ENCODE peak calls at places on chromosomes 6 and 20, in ten cellular contexts. One of them, this sample, is unnamed.
A peak's percentile ranks its signal among the peaks of the same experiment; 100 is the strongest.

GRCh38 chr20:53238121-53238660 is 266.0 kb downstream of the TSHZ2 start:
- DNase-seq in HCT116: no peak
- DNase-seq in psoas muscle: no peak
- DNase-seq in choroid plexus epithelial cell: no peak
- DNase-seq in NCI-H1694 treated with DMSO at 0.1 percent for 48 hours: no peak
- DNase-seq in fibroblast of the conjunctiva: no peak
- DNase-seq in T-helper 9 cell: no peak
- DNase-seq in activated CD8-positive, alpha-beta memory T cell treated with anti-CD3 and anti-CD28 coated beads, Interleukin-2, amount 10 ng/mL, durations not matched to agents 7 days and 5 days: no peak
- DNase-seq in progenitor cell of endocrine pancreas: no peak
- DNase-seq in T follicular helper cell: no peak
- DNase-seq in this sample: no peak

GRCh38 chr6:96058094-96058493 is 42.3 kb downstream of the FUT9 start:
- DNase-seq in HCT116: no peak
- DNase-seq in psoas muscle: no peak
- DNase-seq in choroid plexus epithelial cell: no peak
- DNase-seq in NCI-H1694 treated with DMSO at 0.1 percent for 48 hours: no peak
- DNase-seq in fibroblast of the conjunctiva: no peak
- DNase-seq in T-helper 9 cell: no peak
- DNase-seq in activated CD8-positive, alpha-beta memory T cell treated with anti-CD3 and anti-CD28 coated beads, Interleukin-2, amount 10 ng/mL, durations not matched to agents 7 days and 5 days: no peak
- DNase-seq in progenitor cell of endocrine pancreas: no peak
- DNase-seq in T follicular helper cell: no peak
- DNase-seq in this sample: no peak

GRCh38 chr6:79249136-79249535 is 14.7 kb upstream of the HMGN3 start:
- DNase-seq in HCT116: no peak
- DNase-seq in psoas muscle: no peak
- DNase-seq in choroid plexus epithelial cell: no peak
- DNase-seq in NCI-H1694 treated with DMSO at 0.1 percent for 48 hours: no peak
- DNase-seq in fibroblast of the conjunctiva: no peak
- DNase-seq in T-helper 9 cell: no peak
- DNase-seq in activated CD8-positive, alpha-beta memory T cell treated with anti-CD3 and anti-CD28 coated beads, Interleukin-2, amount 10 ng/mL, durations not matched to agents 7 days and 5 days: no peak
- DNase-seq in progenitor cell of endocrine pancreas: no peak
- DNase-seq in T follicular helper cell: no peak
- DNase-seq in this sample: no peak

GRCh38 chr6:25181923-25182322 is 97.3 kb upstream of the CARMIL1 start:
- DNase-seq in HCT116: no peak
- DNase-seq in psoas muscle: no peak
- DNase-seq in choroid plexus epithelial cell: no peak
- DNase-seq in NCI-H1694 treated with DMSO at 0.1 percent for 48 hours: no peak
- DNase-seq in fibroblast of the conjunctiva: no peak
- DNase-seq in T-helper 9 cell: no peak
- DNase-seq in activated CD8-positive, alpha-beta memory T cell treated with anti-CD3 and anti-CD28 coated beads, Interleukin-2, amount 10 ng/mL, durations not matched to agents 7 days and 5 days: no peak
- DNase-seq in progenitor cell of endocrine pancreas: no peak
- DNase-seq in T follicular helper cell: no peak
- DNase-seq in this sample: no peak

GRCh38 chr6:113854531-113855499 is 2.3 kb upstream of the MARCKS start:
- DNase-seq in HCT116: no peak
- DNase-seq in psoas muscle: peak; percentile 75
- DNase-seq in choroid plexus epithelial cell: peak; percentile 82
- DNase-seq in NCI-H1694 treated with DMSO at 0.1 percent for 48 hours: peak; percentile 69
- DNase-seq in fibroblast of the conjunctiva: peak; percentile 83
- DNase-seq in T-helper 9 cell: no peak
- DNase-seq in activated CD8-positive, alpha-beta memory T cell treated with anti-CD3 and anti-CD28 coated beads, Interleukin-2, amount 10 ng/mL, durations not matched to agents 7 days and 5 days: no peak
- DNase-seq in progenitor cell of endocrine pancreas: peak; percentile 67
- DNase-seq in T follicular helper cell: no peak
- DNase-seq in this sample: peak; percentile 81

GRCh38 chr6:50823130-50823920 is 4.7 kb downstream of the TFAP2B start:
- DNase-seq in HCT116: no peak
- DNase-seq in psoas muscle: no peak
- DNase-seq in choroid plexus epithelial cell: no peak
- DNase-seq in NCI-H1694 treated with DMSO at 0.1 percent for 48 hours: no peak
- DNase-seq in fibroblast of the conjunctiva: no peak
- DNase-seq in T-helper 9 cell: no peak
- DNase-seq in activated CD8-positive, alpha-beta memory T cell treated with anti-CD3 and anti-CD28 coated beads, Interleukin-2, amount 10 ng/mL, durations not matched to agents 7 days and 5 days: no peak
- DNase-seq in progenitor cell of endocrine pancreas: no peak
- DNase-seq in T follicular helper cell: no peak
- DNase-seq in this sample: no peak

GRCh38 chr20:1844723-1845523 is 50.3 kb upstream of the SIRPA start:
- DNase-seq in HCT116: no peak
- DNase-seq in psoas muscle: peak; percentile 42
- DNase-seq in choroid plexus epithelial cell: peak; percentile 80
- DNase-seq in NCI-H1694 treated with DMSO at 0.1 percent for 48 hours: no peak
- DNase-seq in fibroblast of the conjunctiva: peak; percentile 23
- DNase-seq in T-helper 9 cell: no peak
- DNase-seq in activated CD8-positive, alpha-beta memory T cell treated with anti-CD3 and anti-CD28 coated beads, Interleukin-2, amount 10 ng/mL, durations not matched to agents 7 days and 5 days: no peak
- DNase-seq in progenitor cell of endocrine pancreas: no peak
- DNase-seq in T follicular helper cell: no peak
- DNase-seq in this sample: no peak

GRCh38 chr6:35484921-35485392 is 11.9 kb downstream of the TEAD3 start:
- DNase-seq in HCT116: no peak
- DNase-seq in psoas muscle: no peak
- DNase-seq in choroid plexus epithelial cell: no peak
- DNase-seq in NCI-H1694 treated with DMSO at 0.1 percent for 48 hours: no peak
- DNase-seq in fibroblast of the conjunctiva: no peak
- DNase-seq in T-helper 9 cell: no peak
- DNase-seq in activated CD8-positive, alpha-beta memory T cell treated with anti-CD3 and anti-CD28 coated beads, Interleukin-2, amount 10 ng/mL, durations not matched to agents 7 days and 5 days: no peak
- DNase-seq in progenitor cell of endocrine pancreas: no peak
- DNase-seq in T follicular helper cell: no peak
- DNase-seq in this sample: no peak

GRCh38 chr20:46176744-46177378 is 58.7 kb downstream of the CD40 start:
- DNase-seq in HCT116: no peak
- DNase-seq in psoas muscle: no peak
- DNase-seq in choroid plexus epithelial cell: no peak
- DNase-seq in NCI-H1694 treated with DMSO at 0.1 percent for 48 hours: peak; percentile 90
- DNase-seq in fibroblast of the conjunctiva: no peak
- DNase-seq in T-helper 9 cell: no peak
- DNase-seq in activated CD8-positive, alpha-beta memory T cell treated with anti-CD3 and anti-CD28 coated beads, Interleukin-2, amount 10 ng/mL, durations not matched to agents 7 days and 5 days: no peak
- DNase-seq in progenitor cell of endocrine pancreas: no peak
- DNase-seq in T follicular helper cell: no peak
- DNase-seq in this sample: no peak

GRCh38 chr6:111461860-111462259 is 21.2 kb downstream of the REV3L start:
- DNase-seq in HCT116: no peak
- DNase-seq in psoas muscle: no peak
- DNase-seq in choroid plexus epithelial cell: peak; percentile 25
- DNase-seq in NCI-H1694 treated with DMSO at 0.1 percent for 48 hours: no peak
- DNase-seq in fibroblast of the conjunctiva: no peak
- DNase-seq in T-helper 9 cell: no peak
- DNase-seq in activated CD8-positive, alpha-beta memory T cell treated with anti-CD3 and anti-CD28 coated beads, Interleukin-2, amount 10 ng/mL, durations not matched to agents 7 days and 5 days: no peak
- DNase-seq in progenitor cell of endocrine pancreas: no peak
- DNase-seq in T follicular helper cell: no peak
- DNase-seq in this sample: no peak

GRCh38 chr6:6654599-6655575 is 66.4 kb downstream of the LY86 start:
- DNase-seq in HCT116: no peak
- DNase-seq in psoas muscle: no peak
- DNase-seq in choroid plexus epithelial cell: no peak
- DNase-seq in NCI-H1694 treated with DMSO at 0.1 percent for 48 hours: no peak
- DNase-seq in fibroblast of the conjunctiva: no peak
- DNase-seq in T-helper 9 cell: no peak
- DNase-seq in activated CD8-positive, alpha-beta memory T cell treated with anti-CD3 and anti-CD28 coated beads, Interleukin-2, amount 10 ng/mL, durations not matched to agents 7 days and 5 days: peak; percentile 85
- DNase-seq in progenitor cell of endocrine pancreas: no peak
- DNase-seq in T follicular helper cell: no peak
- DNase-seq in this sample: peak; percentile 15

GRCh38 chr20:10715035-10715434 is 41.2 kb upstream of the JAG1 start:
- DNase-seq in HCT116: no peak
- DNase-seq in psoas muscle: no peak
- DNase-seq in choroid plexus epithelial cell: peak; percentile 65
- DNase-seq in NCI-H1694 treated with DMSO at 0.1 percent for 48 hours: no peak
- DNase-seq in fibroblast of the conjunctiva: peak; percentile 21
- DNase-seq in T-helper 9 cell: no peak
- DNase-seq in activated CD8-positive, alpha-beta memory T cell treated with anti-CD3 and anti-CD28 coated beads, Interleukin-2, amount 10 ng/mL, durations not matched to agents 7 days and 5 days: no peak
- DNase-seq in progenitor cell of endocrine pancreas: no peak
- DNase-seq in T follicular helper cell: no peak
- DNase-seq in this sample: no peak

GRCh38 chr6:3696525-3696924 is 55.0 kb downstream of the PXDC1 start:
- DNase-seq in HCT116: no peak
- DNase-seq in psoas muscle: no peak
- DNase-seq in choroid plexus epithelial cell: peak; percentile 83
- DNase-seq in NCI-H1694 treated with DMSO at 0.1 percent for 48 hours: peak; percentile 10
- DNase-seq in fibroblast of the conjunctiva: no peak
- DNase-seq in T-helper 9 cell: no peak
- DNase-seq in activated CD8-positive, alpha-beta memory T cell treated with anti-CD3 and anti-CD28 coated beads, Interleukin-2, amount 10 ng/mL, durations not matched to agents 7 days and 5 days: no peak
- DNase-seq in progenitor cell of endocrine pancreas: no peak
- DNase-seq in T follicular helper cell: no peak
- DNase-seq in this sample: no peak

GRCh38 chr6:23611776-23612381 is 514.1 kb upstream of the NRSN1 start:
- DNase-seq in HCT116: no peak
- DNase-seq in psoas muscle: no peak
- DNase-seq in choroid plexus epithelial cell: no peak
- DNase-seq in NCI-H1694 treated with DMSO at 0.1 percent for 48 hours: no peak
- DNase-seq in fibroblast of the conjunctiva: no peak
- DNase-seq in T-helper 9 cell: no peak
- DNase-seq in activated CD8-positive, alpha-beta memory T cell treated with anti-CD3 and anti-CD28 coated beads, Interleukin-2, amount 10 ng/mL, durations not matched to agents 7 days and 5 days: no peak
- DNase-seq in progenitor cell of endocrine pancreas: no peak
- DNase-seq in T follicular helper cell: no peak
- DNase-seq in this sample: no peak

GRCh38 chr6:80357674-80358073 is 251.2 kb downstream of the BCKDHB start:
- DNase-seq in HCT116: no peak
- DNase-seq in psoas muscle: no peak
- DNase-seq in choroid plexus epithelial cell: no peak
- DNase-seq in NCI-H1694 treated with DMSO at 0.1 percent for 48 hours: no peak
- DNase-seq in fibroblast of the conjunctiva: no peak
- DNase-seq in T-helper 9 cell: no peak
- DNase-seq in activated CD8-positive, alpha-beta memory T cell treated with anti-CD3 and anti-CD28 coated beads, Interleukin-2, amount 10 ng/mL, durations not matched to agents 7 days and 5 days: no peak
- DNase-seq in progenitor cell of endocrine pancreas: no peak
- DNase-seq in T follicular helper cell: no peak
- DNase-seq in this sample: peak; percentile 32

GRCh38 chr6:130620338-130620781 is 206.8 kb upstream of the SMLR1 start:
- DNase-seq in HCT116: no peak
- DNase-seq in psoas muscle: no peak
- DNase-seq in choroid plexus epithelial cell: peak; percentile 44
- DNase-seq in NCI-H1694 treated with DMSO at 0.1 percent for 48 hours: no peak
- DNase-seq in fibroblast of the conjunctiva: no peak
- DNase-seq in T-helper 9 cell: no peak
- DNase-seq in activated CD8-positive, alpha-beta memory T cell treated with anti-CD3 and anti-CD28 coated beads, Interleukin-2, amount 10 ng/mL, durations not matched to agents 7 days and 5 days: no peak
- DNase-seq in progenitor cell of endocrine pancreas: no peak
- DNase-seq in T follicular helper cell: no peak
- DNase-seq in this sample: no peak

GRCh38 chr6:1226208-1227099 is 85.4 kb upstream of the FOXQ1 start:
- DNase-seq in HCT116: no peak
- DNase-seq in psoas muscle: no peak
- DNase-seq in choroid plexus epithelial cell: no peak
- DNase-seq in NCI-H1694 treated with DMSO at 0.1 percent for 48 hours: no peak
- DNase-seq in fibroblast of the conjunctiva: no peak
- DNase-seq in T-helper 9 cell: no peak
- DNase-seq in activated CD8-positive, alpha-beta memory T cell treated with anti-CD3 and anti-CD28 coated beads, Interleukin-2, amount 10 ng/mL, durations not matched to agents 7 days and 5 days: no peak
- DNase-seq in progenitor cell of endocrine pancreas: no peak
- DNase-seq in T follicular helper cell: no peak
- DNase-seq in this sample: no peak

GRCh38 chr20:23293689-23294088 is 56.9 kb upstream of the NXT1 start:
- DNase-seq in HCT116: no peak
- DNase-seq in psoas muscle: no peak
- DNase-seq in choroid plexus epithelial cell: no peak
- DNase-seq in NCI-H1694 treated with DMSO at 0.1 percent for 48 hours: no peak
- DNase-seq in fibroblast of the conjunctiva: no peak
- DNase-seq in T-helper 9 cell: no peak
- DNase-seq in activated CD8-positive, alpha-beta memory T cell treated with anti-CD3 and anti-CD28 coated beads, Interleukin-2, amount 10 ng/mL, durations not matched to agents 7 days and 5 days: no peak
- DNase-seq in progenitor cell of endocrine pancreas: no peak
- DNase-seq in T follicular helper cell: no peak
- DNase-seq in this sample: no peak

GRCh38 chr20:64035066-64035932 is 683 bp upstream of the C20orf204 start:
- DNase-seq in HCT116: no peak
- DNase-seq in psoas muscle: no peak
- DNase-seq in choroid plexus epithelial cell: no peak
- DNase-seq in NCI-H1694 treated with DMSO at 0.1 percent for 48 hours: no peak
- DNase-seq in fibroblast of the conjunctiva: no peak
- DNase-seq in T-helper 9 cell: peak; percentile 23
- DNase-seq in activated CD8-positive, alpha-beta memory T cell treated with anti-CD3 and anti-CD28 coated beads, Interleukin-2, amount 10 ng/mL, durations not matched to agents 7 days and 5 days: peak; percentile 90
- DNase-seq in progenitor cell of endocrine pancreas: no peak
- DNase-seq in T follicular helper cell: no peak
- DNase-seq in this sample: no peak

GRCh38 chr6:32529697-32530429 is at the start of gene HLA-DRB5:
- DNase-seq in HCT116: peak; percentile 1
- DNase-seq in psoas muscle: no peak
- DNase-seq in choroid plexus epithelial cell: peak; percentile 16
- DNase-seq in NCI-H1694 treated with DMSO at 0.1 percent for 48 hours: no peak
- DNase-seq in fibroblast of the conjunctiva: no peak
- DNase-seq in T-helper 9 cell: peak; percentile 2
- DNase-seq in activated CD8-positive, alpha-beta memory T cell treated with anti-CD3 and anti-CD28 coated beads, Interleukin-2, amount 10 ng/mL, durations not matched to agents 7 days and 5 days: peak; percentile 49
- DNase-seq in progenitor cell of endocrine pancreas: no peak
- DNase-seq in T follicular helper cell: no peak
- DNase-seq in this sample: no peak

GRCh38 chr20:4780245-4780644 is 58.5 kb downstream of the PRND start:
- DNase-seq in HCT116: no peak
- DNase-seq in psoas muscle: no peak
- DNase-seq in choroid plexus epithelial cell: no peak
- DNase-seq in NCI-H1694 treated with DMSO at 0.1 percent for 48 hours: no peak
- DNase-seq in fibroblast of the conjunctiva: no peak
- DNase-seq in T-helper 9 cell: no peak
- DNase-seq in activated CD8-positive, alpha-beta memory T cell treated with anti-CD3 and anti-CD28 coated beads, Interleukin-2, amount 10 ng/mL, durations not matched to agents 7 days and 5 days: peak; percentile 39
- DNase-seq in progenitor cell of endocrine pancreas: no peak
- DNase-seq in T follicular helper cell: no peak
- DNase-seq in this sample: no peak

GRCh38 chr6:36544228-36544627 is 3.1 kb downstream of the STK38 start:
- DNase-seq in HCT116: no peak
- DNase-seq in psoas muscle: no peak
- DNase-seq in choroid plexus epithelial cell: no peak
- DNase-seq in NCI-H1694 treated with DMSO at 0.1 percent for 48 hours: no peak
- DNase-seq in fibroblast of the conjunctiva: peak; percentile 44
- DNase-seq in T-helper 9 cell: peak; percentile 61
- DNase-seq in activated CD8-positive, alpha-beta memory T cell treated with anti-CD3 and anti-CD28 coated beads, Interleukin-2, amount 10 ng/mL, durations not matched to agents 7 days and 5 days: peak; percentile 83
- DNase-seq in progenitor cell of endocrine pancreas: no peak
- DNase-seq in T follicular helper cell: peak; percentile 66
- DNase-seq in this sample: peak; percentile 52

GRCh38 chr6:143536461-143536865 is 24.9 kb upstream of the FUCA2 start:
- DNase-seq in HCT116: no peak
- DNase-seq in psoas muscle: peak; percentile 28
- DNase-seq in choroid plexus epithelial cell: peak; percentile 27
- DNase-seq in NCI-H1694 treated with DMSO at 0.1 percent for 48 hours: no peak
- DNase-seq in fibroblast of the conjunctiva: no peak
- DNase-seq in T-helper 9 cell: peak; percentile 41
- DNase-seq in activated CD8-positive, alpha-beta memory T cell treated with anti-CD3 and anti-CD28 coated beads, Interleukin-2, amount 10 ng/mL, durations not matched to agents 7 days and 5 days: peak; percentile 69
- DNase-seq in progenitor cell of endocrine pancreas: peak; percentile 32
- DNase-seq in T follicular helper cell: peak; percentile 22
- DNase-seq in this sample: no peak

GRCh38 chr6:64054870-64055269 is 419.3 kb downstream of the PHF3 start:
- DNase-seq in HCT116: no peak
- DNase-seq in psoas muscle: no peak
- DNase-seq in choroid plexus epithelial cell: no peak
- DNase-seq in NCI-H1694 treated with DMSO at 0.1 percent for 48 hours: no peak
- DNase-seq in fibroblast of the conjunctiva: no peak
- DNase-seq in T-helper 9 cell: no peak
- DNase-seq in activated CD8-positive, alpha-beta memory T cell treated with anti-CD3 and anti-CD28 coated beads, Interleukin-2, amount 10 ng/mL, durations not matched to agents 7 days and 5 days: no peak
- DNase-seq in progenitor cell of endocrine pancreas: no peak
- DNase-seq in T follicular helper cell: no peak
- DNase-seq in this sample: no peak

GRCh38 chr20:48006036-48006833 is 221.0 kb upstream of the SULF2 start:
- DNase-seq in HCT116: no peak
- DNase-seq in psoas muscle: no peak
- DNase-seq in choroid plexus epithelial cell: no peak
- DNase-seq in NCI-H1694 treated with DMSO at 0.1 percent for 48 hours: no peak
- DNase-seq in fibroblast of the conjunctiva: no peak
- DNase-seq in T-helper 9 cell: no peak
- DNase-seq in activated CD8-positive, alpha-beta memory T cell treated with anti-CD3 and anti-CD28 coated beads, Interleukin-2, amount 10 ng/mL, durations not matched to agents 7 days and 5 days: no peak
- DNase-seq in progenitor cell of endocrine pancreas: no peak
- DNase-seq in T follicular helper cell: no peak
- DNase-seq in this sample: no peak

GRCh38 chr6:21914121-21914973 is 320.8 kb downstream of the SOX4 start:
- DNase-seq in HCT116: no peak
- DNase-seq in psoas muscle: peak; percentile 62
- DNase-seq in choroid plexus epithelial cell: peak; percentile 20
- DNase-seq in NCI-H1694 treated with DMSO at 0.1 percent for 48 hours: no peak
- DNase-seq in fibroblast of the conjunctiva: no peak
- DNase-seq in T-helper 9 cell: no peak
- DNase-seq in activated CD8-positive, alpha-beta memory T cell treated with anti-CD3 and anti-CD28 coated beads, Interleukin-2, amount 10 ng/mL, durations not matched to agents 7 days and 5 days: no peak
- DNase-seq in progenitor cell of endocrine pancreas: no peak
- DNase-seq in T follicular helper cell: no peak
- DNase-seq in this sample: no peak

GRCh38 chr6:34028691-34029360 is 117.1 kb downstream of the GRM4 start:
- DNase-seq in HCT116: no peak
- DNase-seq in psoas muscle: no peak
- DNase-seq in choroid plexus epithelial cell: no peak
- DNase-seq in NCI-H1694 treated with DMSO at 0.1 percent for 48 hours: peak; percentile 6
- DNase-seq in fibroblast of the conjunctiva: no peak
- DNase-seq in T-helper 9 cell: no peak
- DNase-seq in activated CD8-positive, alpha-beta memory T cell treated with anti-CD3 and anti-CD28 coated beads, Interleukin-2, amount 10 ng/mL, durations not matched to agents 7 days and 5 days: no peak
- DNase-seq in progenitor cell of endocrine pancreas: no peak
- DNase-seq in T follicular helper cell: no peak
- DNase-seq in this sample: no peak

GRCh38 chr6:136439514-136440186 is 110.6 kb downstream of the MAP7 start:
- DNase-seq in HCT116: no peak
- DNase-seq in psoas muscle: no peak
- DNase-seq in choroid plexus epithelial cell: no peak
- DNase-seq in NCI-H1694 treated with DMSO at 0.1 percent for 48 hours: no peak
- DNase-seq in fibroblast of the conjunctiva: no peak
- DNase-seq in T-helper 9 cell: no peak
- DNase-seq in activated CD8-positive, alpha-beta memory T cell treated with anti-CD3 and anti-CD28 coated beads, Interleukin-2, amount 10 ng/mL, durations not matched to agents 7 days and 5 days: no peak
- DNase-seq in progenitor cell of endocrine pancreas: no peak
- DNase-seq in T follicular helper cell: no peak
- DNase-seq in this sample: no peak